ENCODE peak calls at places on chromosomes 13 and 19, in five cellular contexts. One of them, this sample, is unnamed.

GRCh38 chr13:108897955-108898354 is 268.5 kb downstream of the MYO16 start:
- DNase-seq in RWPE1: no peak
- DNase-seq in RCC 7860: no peak
- DNase-seq in fibroblast of the aortic adventitia: no peak
- DNase-seq in ACHN: no peak
- DNase-seq in this sample: no peak

GRCh38 chr19:48510421-48511268 is 990 bp downstream of the LMTK3 start:
- DNase-seq in RCC 7860: no peak
- DNase-seq in ACHN: peak; percentile 42
- DNase-seq in RWPE1: peak; percentile 42
- DNase-seq in fibroblast of the aortic adventitia: peak; percentile 51
- DNase-seq in this sample: no peak

GRCh38 chr19:2624537-2625091 is 77.9 kb downstream of the GNG7 start:
- DNase-seq in ACHN: no peak
- DNase-seq in RWPE1: no peak
- DNase-seq in fibroblast of the aortic adventitia: no peak
- DNase-seq in RCC 7860: peak; percentile 83
- DNase-seq in this sample: no peak

GRCh38 chr13:111342716-111343115 is 22.3 kb downstream of the TEX29 start:
- DNase-seq in RCC 7860: no peak
- DNase-seq in fibroblast of the aortic adventitia: no peak
- DNase-seq in RWPE1: no peak
- DNase-seq in ACHN: no peak
- DNase-seq in this sample: no peak

GRCh38 chr19:8335343-8336071 is 7.6 kb downstream of the KANK3 start:
- DNase-seq in RWPE1: no peak
- DNase-seq in ACHN: no peak
- DNase-seq in RCC 7860: no peak
- DNase-seq in fibroblast of the aortic adventitia: no peak
- DNase-seq in this sample: no peak

GRCh38 chr13:51479199-51479523 is 26.3 kb upstream of the INTS6 start:
- DNase-seq in ACHN: peak; percentile 11
- DNase-seq in RWPE1: peak; percentile 59
- DNase-seq in RCC 7860: peak; percentile 27
- DNase-seq in fibroblast of the aortic adventitia: peak; percentile 59
- DNase-seq in this sample: no peak

GRCh38 chr19:38057954-38058690 is 151.1 kb downstream of the SIPA1L3 start:
- DNase-seq in RCC 7860: no peak
- DNase-seq in fibroblast of the aortic adventitia: no peak
- DNase-seq in RWPE1: no peak
- DNase-seq in ACHN: no peak
- DNase-seq in this sample: no peak

GRCh38 chr13:84430015-84430414 is 547.7 kb upstream of the SLITRK1 start:
- DNase-seq in fibroblast of the aortic adventitia: peak; percentile 67
- DNase-seq in RCC 7860: no peak
- DNase-seq in ACHN: no peak
- DNase-seq in RWPE1: no peak
- DNase-seq in this sample: no peak

GRCh38 chr13:111316161-111316730 is 4.2 kb upstream of the TEX29 start:
- DNase-seq in RCC 7860: no peak
- DNase-seq in fibroblast of the aortic adventitia: no peak
- DNase-seq in RWPE1: no peak
- DNase-seq in ACHN: no peak
- DNase-seq in this sample: no peak

GRCh38 chr19:407501-408440 is 1.2 kb downstream of the C2CD4C start:
- DNase-seq in fibroblast of the aortic adventitia: no peak
- DNase-seq in ACHN: no peak
- DNase-seq in RCC 7860: no peak
- DNase-seq in RWPE1: no peak
- DNase-seq in this sample: no peak

GRCh38 chr13:98445340-98446233 is 131.3 kb downstream of the STK24 start:
- DNase-seq in ACHN: peak; percentile 53
- DNase-seq in RWPE1: peak; percentile 83
- DNase-seq in RCC 7860: peak; percentile 24
- DNase-seq in fibroblast of the aortic adventitia: peak; percentile 59
- DNase-seq in this sample: peak; percentile 31

GRCh38 chr13:20696073-20696472 is 7.4 kb upstream of the IL17D start:
- DNase-seq in RCC 7860: no peak
- DNase-seq in fibroblast of the aortic adventitia: no peak
- DNase-seq in ACHN: no peak
- DNase-seq in RWPE1: no peak
- DNase-seq in this sample: no peak

GRCh38 chr19:12984683-12985048 is 10.6 kb upstream of the NFIX start:
- DNase-seq in RCC 7860: no peak
- DNase-seq in ACHN: no peak
- DNase-seq in RWPE1: no peak
- DNase-seq in fibroblast of the aortic adventitia: no peak
- DNase-seq in this sample: no peak

GRCh38 chr13:101181076-101181685 is 235.1 kb downstream of the NALCN start:
- DNase-seq in RCC 7860: no peak
- DNase-seq in RWPE1: no peak
- DNase-seq in ACHN: no peak
- DNase-seq in fibroblast of the aortic adventitia: no peak
- DNase-seq in this sample: no peak

GRCh38 chr13:98853791-98854191 is 101.3 kb upstream of the SLC15A1 start:
- DNase-seq in fibroblast of the aortic adventitia: peak; percentile 80
- DNase-seq in RCC 7860: no peak
- DNase-seq in RWPE1: no peak
- DNase-seq in ACHN: no peak
- DNase-seq in this sample: peak; percentile 68

GRCh38 chr13:47798906-47799305 is 202.2 kb downstream of the SUCLA2 start:
- DNase-seq in ACHN: no peak
- DNase-seq in RWPE1: peak; percentile 25
- DNase-seq in fibroblast of the aortic adventitia: peak; percentile 27
- DNase-seq in RCC 7860: no peak
- DNase-seq in this sample: no peak

GRCh38 chr13:33087790-33088189 is 71.6 kb downstream of the KL start:
- DNase-seq in RWPE1: peak; percentile 5
- DNase-seq in RCC 7860: no peak
- DNase-seq in ACHN: no peak
- DNase-seq in fibroblast of the aortic adventitia: peak; percentile 31
- DNase-seq in this sample: no peak

GRCh38 chr13:76512676-76513277 is 373.4 kb downstream of the KCTD12 start:
- DNase-seq in fibroblast of the aortic adventitia: peak; percentile 95
- DNase-seq in ACHN: no peak
- DNase-seq in RCC 7860: no peak
- DNase-seq in RWPE1: peak; percentile 36
- DNase-seq in this sample: no peak

GRCh38 chr13:21171420-21171819 is 4.9 kb downstream of the SKA3 start:
- DNase-seq in fibroblast of the aortic adventitia: no peak
- DNase-seq in ACHN: peak; percentile 50
- DNase-seq in RCC 7860: no peak
- DNase-seq in RWPE1: no peak
- DNase-seq in this sample: no peak

GRCh38 chr19:45215391-45216191 is 29.6 kb downstream of the EXOC3L2 start:
- DNase-seq in RCC 7860: no peak
- DNase-seq in ACHN: peak; percentile 9
- DNase-seq in fibroblast of the aortic adventitia: no peak
- DNase-seq in RWPE1: no peak
- DNase-seq in this sample: no peak

GRCh38 chr13:55214851-55215345 is 1925.8 kb upstream of the PRR20A start:
- DNase-seq in RCC 7860: no peak
- DNase-seq in ACHN: no peak
- DNase-seq in fibroblast of the aortic adventitia: no peak
- DNase-seq in RWPE1: no peak
- DNase-seq in this sample: no peak

GRCh38 chr13:40102854-40103253 is 447.4 kb downstream of the COG6 start:
- DNase-seq in fibroblast of the aortic adventitia: peak; percentile 67
- DNase-seq in ACHN: no peak
- DNase-seq in RCC 7860: peak; percentile 81
- DNase-seq in RWPE1: peak; percentile 68
- DNase-seq in this sample: no peak

This sample was measured in GM12864.